ENCODE peak calls at places on chromosomes 5 and 9, in ten cellular contexts. C is nephron progenitor cell, U is ovary, M is heart left ventricle, B is endothelial cell, X is mucosa of descending colon, W is H9, K is adrenal gland, I is kidney, Q is GM23338. F is an unnamed sample.

GRCh38 chr9:98488578-98489312 is 220.0 kb downstream of the GABBR2 start:
- DNase-seq in K (no peak), I (no peak), C (no peak), X (no peak), Q (peak; percentile 40), B (no peak), M (no peak), W (no peak), U (no peak), F (peak; percentile 45)

GRCh38 chr5:8633706-8634105 is 764.8 kb downstream of the MTRR start:
- DNase-seq in C (no peak), B (no peak), X (no peak), I (no peak), K (no peak), W (no peak), Q (no peak), U (no peak), M (no peak), F (no peak)

GRCh38 chr9:119264165-119264564 is 105.1 kb downstream of the BRINP1 start:
- DNase-seq in U (no peak), I (no peak), K (no peak), M (no peak), W (no peak), X (no peak), B (no peak), C (no peak), Q (no peak), F (no peak)

GRCh38 chr5:110865400-110866094 is 126.7 kb downstream of the SLC25A46 start:
- DNase-seq in M (no peak), C (peak; percentile 45), W (peak; percentile 73), K (no peak), U (no peak), B (peak; percentile 65), Q (peak; percentile 87), X (peak; percentile 21), I (no peak), F (peak; percentile 76)

GRCh38 chr9:95004452-95005275 is 278.2 kb downstream of the AOPEP start:
- DNase-seq in M (peak; percentile 82), Q (peak; percentile 73), I (peak; percentile 87), C (peak; percentile 69), W (no peak), X (peak; percentile 75), K (no peak), B (peak; percentile 33), U (peak; percentile 69), F (peak; percentile 51)

GRCh38 chr9:36263662-36264061 is 5.4 kb upstream of the GNE start:
- DNase-seq in K (no peak), I (no peak), B (no peak), W (no peak), X (no peak), C (no peak), Q (no peak), M (no peak), U (no peak), F (no peak)

GRCh38 chr5:140346348-140347221 is at the start of gene HBEGF:
- DNase-seq in U (peak; percentile 84), C (peak; percentile 92), K (peak; percentile 76), B (peak; percentile 81), X (peak; percentile 91), Q (peak; percentile 95), I (peak; percentile 94), M (peak; percentile 90), W (peak; percentile 94), F (peak; percentile 94)

GRCh38 chr5:179265529-179266290 is 79.6 kb downstream of the ADAMTS2 start:
- DNase-seq in X (peak; percentile 62), C (peak; percentile 75), B (no peak), K (peak; percentile 72), I (peak; percentile 98), W (peak; percentile 47), M (peak; percentile 95), Q (peak; percentile 52), U (peak; percentile 96), F (peak; percentile 75)

GRCh38 chr5:98750693-98751092 is 22.8 kb upstream of the RGMB start:
- DNase-seq in C (no peak), U (no peak), B (peak; percentile 21), X (no peak), Q (peak; percentile 81), W (peak; percentile 81), I (no peak), K (no peak), M (no peak), F (peak; percentile 41)

GRCh38 chr5:51518607-51519006 is 135.4 kb downstream of the ISL1 start:
- DNase-seq in I (no peak), W (no peak), B (no peak), X (no peak), M (no peak), C (no peak), K (no peak), Q (peak; percentile 5), U (no peak), F (no peak)

GRCh38 chr5:14108170-14108996 is 34.8 kb upstream of the TRIO start:
- DNase-seq in M (peak; percentile 51), B (peak; percentile 54), Q (peak; percentile 92), C (peak; percentile 63), K (peak; percentile 65), I (no peak), U (peak; percentile 75), W (peak; percentile 71), X (peak; percentile 81), F (peak; percentile 80)

GRCh38 chr9:127721391-127721821 is 5.5 kb downstream of the TTC16 start:
- DNase-seq in I (peak; percentile 92), Q (no peak), U (no peak), M (no peak), W (no peak), K (no peak), B (no peak), C (no peak), X (peak; percentile 50), F (peak; percentile 67)

GRCh38 chr9:93186151-93186715 is 2.3 kb downstream of the WNK2 start:
- DNase-seq in Q (no peak), I (no peak), K (no peak), X (peak; percentile 28), W (no peak), C (no peak), B (no peak), U (no peak), M (no peak), F (no peak)

GRCh38 chr9:115694014-115694413 is 459.6 kb upstream of the PAPPA start:
- DNase-seq in M (no peak), K (no peak), Q (peak; percentile 80), I (no peak), B (peak; percentile 23), U (no peak), W (peak; percentile 49), X (no peak), C (peak; percentile 6), F (peak; percentile 95)

GRCh38 chr5:61097465-61097864 is 64.8 kb downstream of the SMIM15 start:
- DNase-seq in W (no peak), Q (no peak), M (no peak), C (no peak), I (no peak), U (no peak), X (no peak), K (no peak), B (no peak), F (no peak)

GRCh38 chr5:110917161-110917875 is 154.2 kb upstream of the TSLP start:
- DNase-seq in U (no peak), X (no peak), M (peak; percentile 30), C (no peak), Q (no peak), B (no peak), K (no peak), W (no peak), I (no peak), F (no peak)

DNA sequence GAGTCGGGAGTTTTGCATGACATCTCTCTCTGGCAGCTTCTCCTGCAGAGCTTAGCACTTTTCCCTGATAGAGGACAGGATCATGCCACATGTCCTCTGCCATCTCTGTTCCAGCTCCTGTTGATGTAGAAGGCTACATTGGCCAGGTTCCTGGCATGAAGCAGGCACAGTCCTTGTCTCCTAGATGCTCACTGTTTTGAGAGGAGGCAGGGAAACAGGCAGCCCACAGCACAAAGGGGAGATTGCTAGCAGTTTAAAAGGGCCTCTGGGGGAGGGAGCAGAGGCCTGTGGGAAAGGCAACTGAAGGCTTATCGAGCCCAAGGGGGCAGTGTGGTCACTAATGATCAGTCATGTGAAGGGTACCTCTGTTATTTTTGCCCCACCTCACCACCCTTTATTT is 10.7 kb downstream of the ARHGAP26 start:
- DNase-seq in Q (no peak), I (no peak), U (no peak), K (no peak), C (peak; percentile 9), B (no peak), M (peak; percentile 66), X (no peak), W (no peak), F (no peak)
- TF ChIP-seq CTCF in Q (no peak), I (no peak), U (no peak), K (no peak), C (no peak), B (no peak), M (no peak), X (no peak), W (peak; percentile 25), F (no peak)

GRCh38 chr5:53114988-53115387 is 5.4 kb upstream of the MOCS2 start:
- DNase-seq in K (no peak), M (no peak), W (no peak), B (no peak), Q (peak; percentile 39), U (no peak), I (no peak), C (no peak), X (no peak), F (peak; percentile 24)
- TF ChIP-seq CTCF in K (no peak), M (no peak), W (peak; percentile 58), B (peak; percentile 47), Q (peak; percentile 66), U (no peak), I (no peak), C (peak; percentile 34), X (no peak), F (peak; percentile 32)

DNA sequence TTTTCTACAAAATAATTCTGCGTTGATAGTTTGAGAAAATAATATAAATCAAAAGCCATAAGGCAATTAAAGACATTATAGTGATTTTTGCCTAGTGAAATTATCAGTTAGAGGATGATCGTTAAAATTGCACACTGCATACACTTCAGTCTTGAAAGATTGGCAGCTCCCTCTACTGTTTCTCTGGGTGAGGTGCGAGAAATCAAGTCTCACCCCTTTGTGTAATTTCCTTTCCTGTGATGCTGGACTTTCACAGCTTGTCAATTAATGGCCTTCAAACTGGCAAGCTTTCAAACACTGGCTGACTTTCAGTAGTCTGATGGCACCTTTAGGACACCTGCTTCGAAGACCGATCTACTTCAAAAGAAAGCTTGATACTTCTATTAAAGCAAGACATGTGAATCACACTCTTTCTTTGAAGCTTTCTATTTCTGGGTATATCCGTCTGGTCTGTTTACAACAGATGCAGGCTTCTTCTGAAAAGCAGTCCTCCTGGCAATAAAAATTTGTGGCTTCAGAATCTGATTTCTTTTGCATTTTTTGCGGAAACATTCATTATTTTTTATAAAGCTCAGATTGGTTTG is 706.8 kb upstream of the PTPRD start:
- DNase-seq in M (no peak), Q (peak; percentile 70), B (peak; percentile 25), K (no peak), W (no peak), I (no peak), U (no peak), X (no peak), C (peak; percentile 9), F (peak; percentile 51)
- TF ChIP-seq CTCF in M (peak; percentile 21), Q (peak; percentile 74), B (peak; percentile 60), K (peak; percentile 20), W (peak; percentile 76), I (no peak), U (no peak), X (no peak), C (peak; percentile 58), F (peak; percentile 61)

DNA sequence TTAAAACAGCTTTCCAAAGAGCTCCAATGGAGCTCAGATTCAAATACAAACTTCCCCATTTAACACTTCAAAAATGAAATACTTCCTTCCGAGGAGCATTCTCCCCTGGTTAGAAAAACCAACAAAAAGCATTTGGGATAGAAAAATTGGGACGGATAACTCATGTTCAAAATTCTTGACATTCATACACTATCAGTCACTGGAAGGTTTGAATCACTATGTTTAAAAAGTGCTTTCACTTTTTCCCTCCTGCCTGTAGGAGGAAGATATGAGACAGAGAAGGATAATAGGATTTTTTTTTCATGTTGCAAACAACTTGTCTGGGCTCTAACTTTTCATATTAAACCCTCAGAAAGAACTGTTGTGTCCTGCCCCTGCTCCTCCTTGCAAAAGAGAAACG is 412.0 kb downstream of the ACTL7B start:
- DNase-seq in C (no peak), I (no peak), Q (no peak), U (no peak), B (no peak), K (no peak), W (no peak), M (no peak), X (no peak), F (peak; percentile 26)
- TF ChIP-seq CTCF in C (no peak), I (no peak), Q (no peak), U (no peak), B (no peak), K (no peak), W (no peak), M (no peak), X (no peak), F (no peak)